ENCODE peak calls at places on chromosomes 1 and 21, in seven cellular contexts. D is K562, U is ovary, Z is body of pancreas, I is astrocyte, P is AG04450, R is upper lobe of right lung. O is an unnamed sample.

GRCh38 chr1:158177705-158178450 is 2.8 kb upstream of the CD1D start:
- DNase-seq in D (peak), U (peak), Z (peak), I (peak), P (no peak), R (peak), O (peak)

GRCh38 chr21:44802396-44803153 is 955 bp upstream of the UBE2G2 start:
- DNase-seq in D (peak), U (no peak), Z (no peak), I (no peak), P (no peak), R (no peak), O (no peak)

GRCh38 chr1:226532553-226532952 is 16.0 kb upstream of the STUM start:
- DNase-seq in D (no peak), U (no peak), Z (no peak), I (no peak), P (no peak), R (no peak), O (no peak)

GRCh38 chr1:85087659-85088407 is 39.5 kb upstream of the MCOLN3 start:
- DNase-seq in D (no peak), U (no peak), Z (no peak), I (no peak), P (no peak), R (no peak), O (no peak)

GRCh38 chr1:20100632-20101355 is 18.5 kb downstream of the PLA2G2D start:
- DNase-seq in D (peak), U (peak), Z (peak), I (peak), P (peak), R (no peak), O (peak)

GRCh38 chr1:178541829-178542553 is 29.1 kb downstream of the TEX35 start:
- DNase-seq in D (peak), U (no peak), Z (peak), I (no peak), P (no peak), R (peak), O (peak)

GRCh38 chr1:81920245-81920740 is 119.6 kb downstream of the ADGRL2 start:
- DNase-seq in D (no peak), U (peak), Z (peak), I (peak), P (peak), R (no peak), O (no peak)

GRCh38 chr1:22038036-22038435 is 14.5 kb upstream of the CDC42 start:
- DNase-seq in D (no peak), U (no peak), Z (no peak), I (no peak), P (no peak), R (no peak), O (no peak)

GRCh38 chr1:115765091-115765490 is 3.4 kb downstream of the CASQ2 start:
- DNase-seq in D (no peak), U (no peak), Z (no peak), I (no peak), P (no peak), R (no peak), O (no peak)

GRCh38 chr1:145959333-145959732 is 1.5 kb upstream of the LIX1L start:
- DNase-seq in D (no peak), U (no peak), Z (no peak), I (no peak), P (no peak), R (no peak), O (no peak)

GRCh38 chr21:27346041-27346448 is 379.2 kb upstream of the ADAMTS5 start:
- DNase-seq in D (no peak), U (no peak), Z (no peak), I (peak), P (no peak), R (no peak), O (no peak)

GRCh38 chr1:30929135-30929889 is 20.8 kb upstream of the SDC3 start:
- DNase-seq in D (peak), U (peak), Z (peak), I (no peak), P (no peak), R (no peak), O (peak)

GRCh38 chr1:236534164-236534651 is 10.4 kb downstream of the LGALS8 start:
- DNase-seq in D (no peak), U (no peak), Z (no peak), I (peak), P (no peak), R (no peak), O (no peak)

GRCh38 chr21:27429612-27430361 is 462.9 kb upstream of the ADAMTS5 start:
- DNase-seq in D (no peak), U (no peak), Z (no peak), I (peak), P (peak), R (no peak), O (no peak)

GRCh38 chr1:2645776-2646175 is 13.0 kb upstream of the MMEL1 start:
- DNase-seq in D (no peak), U (no peak), Z (no peak), I (no peak), P (no peak), R (peak), O (no peak)

GRCh38 chr21:37208741-37209225 is 58.4 kb downstream of the VPS26C start:
- DNase-seq in D (no peak), U (no peak), Z (peak), I (no peak), P (no peak), R (no peak), O (no peak)

GRCh38 chr1:108747898-108748297 is 1.4 kb downstream of the STXBP3 start:
- DNase-seq in D (no peak), U (no peak), Z (no peak), I (no peak), P (no peak), R (no peak), O (no peak)

GRCh38 chr1:228010921-228011320 is 4.1 kb downstream of the WNT3A start:
- DNase-seq in D (peak), U (no peak), Z (no peak), I (no peak), P (no peak), R (peak), O (no peak)

GRCh38 chr1:226403522-226404034 is 4.3 kb downstream of the PARP1 start:
- DNase-seq in D (peak), U (no peak), Z (no peak), I (peak), P (no peak), R (no peak), O (no peak)

GRCh38 chr1:156356262-156356874 is 12.6 kb upstream of the RHBG start:
- DNase-seq in D (no peak), U (no peak), Z (no peak), I (no peak), P (no peak), R (no peak), O (no peak)

GRCh38 chr1:45785583-45785982 is 17.8 kb upstream of the MAST2 start:
- DNase-seq in D (no peak), U (no peak), Z (no peak), I (no peak), P (no peak), R (no peak), O (no peak)

GRCh38 chr1:20071416-20071815 is 1.4 kb downstream of the PLA2G5 start:
- DNase-seq in D (no peak), U (no peak), Z (no peak), I (no peak), P (no peak), R (no peak), O (no peak)

GRCh38 chr1:43851561-43852338 is 81.9 kb upstream of the ARTN start:
- DNase-seq in D (no peak), U (no peak), Z (no peak), I (no peak), P (no peak), R (no peak), O (no peak)
- H3K27ac ChIP-seq in D (no peak), U (no peak), Z (no peak), I (no peak), P (no peak), R (no peak), O (no peak)

GRCh38 chr1:201563406-201563780 is 24.5 kb downstream of the NAV1 start:
- DNase-seq in D (no peak), U (no peak), Z (no peak), I (no peak), P (no peak), R (no peak), O (no peak)
- H3K27ac ChIP-seq in D (no peak), U (no peak), Z (no peak), I (peak), P (peak), R (no peak), O (peak)

DNA sequence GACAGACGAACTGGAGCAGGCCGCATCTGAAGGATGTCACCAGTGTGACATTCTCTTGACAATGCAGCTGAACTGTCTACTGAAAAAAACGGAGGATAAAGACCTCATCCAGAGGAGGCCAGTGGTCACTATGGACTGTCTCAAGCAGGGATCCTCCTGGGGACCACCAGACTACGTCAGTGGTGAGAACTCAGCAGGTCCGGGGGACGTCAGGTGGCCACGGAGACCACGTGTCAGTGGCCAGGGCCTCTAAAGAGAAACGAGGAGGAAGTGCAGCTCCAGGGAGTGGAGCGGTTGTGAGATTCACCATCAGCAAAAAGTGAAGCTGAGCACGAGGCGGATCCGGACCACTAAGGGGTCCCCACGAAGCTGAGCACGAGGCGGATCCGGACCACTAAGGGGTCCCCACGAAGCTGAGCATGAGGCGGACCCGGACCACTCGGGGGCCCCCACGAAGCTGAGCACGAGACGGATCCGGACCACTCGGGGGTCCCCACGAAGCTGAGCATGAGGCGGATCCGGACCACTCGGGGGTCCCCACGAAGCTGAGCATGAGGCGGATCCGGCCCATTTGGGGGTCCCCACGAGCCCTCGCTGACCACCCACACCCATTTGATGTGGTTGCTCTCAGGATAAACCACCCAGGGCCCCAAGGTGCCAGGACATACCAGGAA is 13.5 kb upstream of the TMEM240 start:
- DNase-seq in D (no peak), U (no peak), Z (no peak), I (no peak), P (no peak), R (no peak), O (no peak)
- H3K27ac ChIP-seq in D (no peak), U (no peak), Z (no peak), I (no peak), P (no peak), R (no peak), O (no peak)

DNA sequence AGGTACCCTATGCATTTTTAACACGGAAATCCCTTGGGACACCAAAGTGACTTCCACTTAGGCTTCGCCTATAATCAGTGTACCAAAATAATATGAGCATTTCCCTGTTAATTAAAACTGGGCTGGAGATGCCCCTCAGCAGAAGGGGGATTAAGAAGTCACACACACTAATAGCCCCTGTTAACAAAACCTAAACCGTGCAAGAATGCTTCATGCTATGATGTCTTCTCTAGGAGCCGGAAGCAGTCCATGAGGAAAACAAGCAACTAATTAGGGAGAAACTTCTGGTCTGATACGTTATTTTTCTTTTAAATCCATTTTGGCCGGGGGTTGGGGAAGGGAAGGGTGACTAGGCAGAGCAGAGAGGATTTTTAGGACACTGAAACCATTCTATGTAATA is 123.4 kb downstream of the ESRRG start:
- DNase-seq in D (no peak), U (no peak), Z (no peak), I (no peak), P (no peak), R (no peak), O (no peak)
- H3K27ac ChIP-seq in D (no peak), U (no peak), Z (peak), I (no peak), P (no peak), R (peak), O (no peak)

GRCh38 chr1:33300673-33301072 is 20.2 kb downstream of the A3GALT2 start:
- DNase-seq in D (no peak), U (peak), Z (peak), I (peak), P (peak), R (peak), O (peak)

GRCh38 chr1:33299461-33300155 is 21.3 kb downstream of the A3GALT2 start:
- DNase-seq in D (no peak), U (no peak), Z (no peak), I (no peak), P (no peak), R (peak), O (no peak)

GRCh38 chr1:33302325-33302724 is 18.6 kb downstream of the A3GALT2 start:
- DNase-seq in D (peak), U (no peak), Z (no peak), I (no peak), P (no peak), R (peak), O (no peak)

GRCh38 chr1:33298623-33299277 is 22.1 kb downstream of the A3GALT2 start:
- DNase-seq in D (peak), U (peak), Z (peak), I (peak), P (no peak), R (peak), O (peak)

GRCh38 chr1:33301273-33301984 is 19.5 kb downstream of the A3GALT2 start:
- DNase-seq in D (no peak), U (no peak), Z (no peak), I (no peak), P (no peak), R (peak), O (no peak)
- H3K27ac ChIP-seq in D (no peak), U (no peak), Z (no peak), I (no peak), P (no peak), R (no peak), O (no peak)

GRCh38 chr1:6270432-6270831 is 9.5 kb upstream of the GPR153 start:
- DNase-seq in D (no peak), U (no peak), Z (no peak), I (no peak), P (no peak), R (no peak), O (peak)

GRCh38 chr1:6269271-6269996 is 8.5 kb upstream of the GPR153 start:
- DNase-seq in D (no peak), U (no peak), Z (no peak), I (no peak), P (no peak), R (no peak), O (no peak)

GRCh38 chr1:6271554-6271953 is 10.7 kb upstream of the GPR153 start:
- DNase-seq in D (no peak), U (no peak), Z (no peak), I (peak), P (no peak), R (no peak), O (peak)

GRCh38 chr1:6269997-6270401 is 9.1 kb upstream of the GPR153 start:
- DNase-seq in D (peak), U (no peak), Z (no peak), I (no peak), P (no peak), R (no peak), O (peak)

GRCh38 chr1:6271001-6271400 is 10.1 kb upstream of the GPR153 start:
- DNase-seq in D (no peak), U (no peak), Z (no peak), I (no peak), P (no peak), R (no peak), O (no peak)
- H3K27ac ChIP-seq in D (no peak), U (no peak), Z (no peak), I (no peak), P (no peak), R (no peak), O (peak)